ENCODE peak calls at places on chromosomes 6 and 20, in six cellular contexts. A is GM23338, T is SK-N-SH, W is breast epithelium, H is cardiac muscle cell, Z is heart left ventricle. S is an unnamed sample.

GRCh38 chr6:3749991-3750323 is 1.6 kb downstream of the PXDC1 start:
- DNase-seq in A (no peak), T (no peak), W (peak; percentile 72), H (no peak), Z (peak; percentile 58), S (peak; percentile 60)

GRCh38 chr6:161836643-161837448 is 563.0 kb upstream of the AGPAT4 start:
- DNase-seq in A (peak; percentile 46), T (no peak), W (no peak), H (peak; percentile 17), Z (no peak), S (no peak)

GRCh38 chr20:373171-373890 is 7.2 kb upstream of the TRIB3 start:
- DNase-seq in A (peak; percentile 46), T (peak; percentile 44), W (no peak), H (no peak), Z (peak; percentile 62), S (no peak)

GRCh38 chr20:52105045-52105572 is 86.5 kb downstream of the ZFP64 start:
- DNase-seq in A (peak; percentile 85), T (peak; percentile 48), W (no peak), H (peak; percentile 63), Z (no peak), S (peak; percentile 69)

GRCh38 chr6:44858998-44859397 is 469.1 kb upstream of the RUNX2 start:
- DNase-seq in A (peak; percentile 8), T (no peak), W (no peak), H (no peak), Z (no peak), S (no peak)

GRCh38 chr20:51594999-51595532 is 52.5 kb upstream of the NFATC2 start:
- DNase-seq in A (peak; percentile 93), T (peak; percentile 83), W (peak; percentile 92), H (peak; percentile 91), Z (peak; percentile 89), S (peak; percentile 87)

GRCh38 chr20:63224272-63225081 is 8.5 kb upstream of the YTHDF1 start:
- DNase-seq in A (no peak), T (peak; percentile 78), W (no peak), H (peak; percentile 35), Z (peak; percentile 80), S (peak; percentile 41)

GRCh38 chr6:41584668-41585205 is 38.6 kb downstream of the FOXP4 start:
- DNase-seq in A (peak; percentile 82), T (no peak), W (peak; percentile 71), H (peak; percentile 41), Z (no peak), S (peak; percentile 72)

GRCh38 chr6:166662690-166663089 is 35.6 kb upstream of the RPS6KA2 start:
- DNase-seq in A (no peak), T (no peak), W (no peak), H (no peak), Z (no peak), S (no peak)

GRCh38 chr6:137914530-137915193 is 47.6 kb downstream of the TNFAIP3 start:
- DNase-seq in A (no peak), T (no peak), W (no peak), H (no peak), Z (no peak), S (no peak)

GRCh38 chr6:168949876-168950499 is 303.7 kb downstream of the THBS2 start:
- DNase-seq in A (no peak), T (no peak), W (no peak), H (no peak), Z (no peak), S (no peak)

GRCh38 chr6:170186909-170187668 is 103.8 kb downstream of the DLL1 start:
- DNase-seq in A (no peak), T (no peak), W (peak; percentile 15), H (no peak), Z (no peak), S (no peak)

GRCh38 chr6:163543311-163543710 is 128.8 kb downstream of the QKI start:
- DNase-seq in A (peak; percentile 73), T (no peak), W (no peak), H (no peak), Z (no peak), S (no peak)

GRCh38 chr20:16595376-16595775 is 22.1 kb upstream of the KIF16B start:
- DNase-seq in A (no peak), T (no peak), W (no peak), H (no peak), Z (no peak), S (no peak)

GRCh38 chr20:63439866-63440265 is 32.6 kb downstream of the KCNQ2 start:
- DNase-seq in A (no peak), T (no peak), W (no peak), H (no peak), Z (no peak), S (no peak)

GRCh38 chr6:111812080-111813038 is 60.9 kb downstream of the FYN start:
- DNase-seq in A (no peak), T (no peak), W (no peak), H (no peak), Z (no peak), S (no peak)

GRCh38 chr6:138622967-138623366 is 123.7 kb upstream of the NHSL1 start:
- DNase-seq in A (no peak), T (no peak), W (no peak), H (no peak), Z (no peak), S (no peak)

GRCh38 chr6:134921980-134922313 is 28.0 kb downstream of the ALDH8A1 start:
- DNase-seq in A (no peak), T (no peak), W (no peak), H (no peak), Z (no peak), S (no peak)

GRCh38 chr20:32159766-32160221 is 47.7 kb downstream of the PLAGL2 start:
- DNase-seq in A (no peak), T (no peak), W (no peak), H (no peak), Z (no peak), S (no peak)

GRCh38 chr6:94733066-94733465 is 844.3 kb upstream of the MANEA start:
- DNase-seq in A (peak; percentile 50), T (no peak), W (no peak), H (no peak), Z (no peak), S (no peak)

GRCh38 chr6:130557481-130558112 is 191.8 kb downstream of the TMEM200A start:
- DNase-seq in A (no peak), T (no peak), W (no peak), H (no peak), Z (no peak), S (no peak)

GRCh38 chr6:157240059-157240959 is 83.0 kb downstream of the TMEM242 start:
- DNase-seq in A (no peak), T (no peak), W (no peak), H (no peak), Z (peak; percentile 63), S (no peak)

GRCh38 chr6:112480551-112480950 is 133.4 kb downstream of the RFPL4B start:
- DNase-seq in A (no peak), T (no peak), W (no peak), H (no peak), Z (no peak), S (no peak)

GRCh38 chr6:49570474-49571079 is 20.1 kb downstream of the C6orf141 start:
- DNase-seq in A (no peak), T (no peak), W (no peak), H (no peak), Z (no peak), S (no peak)

GRCh38 chr20:46348972-46349741 is 40.9 kb upstream of the CDH22 start:
- DNase-seq in A (peak; percentile 87), T (peak; percentile 90), W (no peak), H (peak; percentile 78), Z (peak; percentile 66), S (peak; percentile 84)

DNA sequence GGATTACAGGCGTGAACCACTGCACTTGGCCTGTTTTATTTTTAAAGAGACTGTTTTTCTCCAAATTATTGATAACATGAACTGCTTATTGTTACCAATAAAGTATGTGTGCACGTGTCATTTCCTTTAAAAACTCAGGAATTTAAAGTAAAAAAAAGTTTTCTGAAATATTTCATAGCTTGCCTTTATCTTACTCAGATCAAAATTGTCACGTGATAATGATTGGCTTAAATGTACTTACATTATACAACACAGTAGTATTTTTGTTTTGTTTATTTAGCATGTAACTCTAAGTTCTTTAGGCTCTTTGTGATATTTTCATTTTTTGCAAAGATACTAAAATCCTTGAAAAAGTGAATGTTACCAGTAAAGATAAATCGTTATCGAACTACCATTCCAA is 174.1 kb downstream of the ZFAND3 start:
- DNase-seq in A (no peak), T (no peak), W (no peak), H (no peak), Z (no peak), S (no peak)
- H3K27ac ChIP-seq in A (no peak overlapping the region), T (no peak overlapping the region), W (no peak overlapping the region), H (no peak overlapping the region), Z (no peak overlapping the region), S (no peak overlapping the region)

DNA sequence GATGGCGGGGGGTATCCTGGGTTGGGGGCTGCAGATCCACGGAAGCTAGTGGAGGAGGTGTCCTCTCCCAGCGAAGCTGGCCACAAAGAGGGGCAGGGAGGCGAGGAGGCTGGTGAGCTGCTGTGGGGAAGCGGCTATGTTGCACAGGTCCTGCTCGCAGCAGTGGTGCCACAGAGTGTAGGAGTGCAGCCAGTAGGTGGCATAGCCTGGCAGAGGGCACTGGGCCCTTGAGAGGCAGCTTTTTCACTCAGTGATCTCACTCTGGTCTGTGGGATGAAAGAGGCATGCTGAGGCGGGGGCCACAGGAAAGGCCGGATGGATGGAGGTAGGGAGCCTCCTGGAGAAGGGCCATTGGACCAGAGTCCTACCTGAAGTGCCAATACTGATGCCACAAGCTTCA is 2.9 kb upstream of the LY6G6D start:
- DNase-seq in A (no peak), T (no peak), W (peak; percentile 37), H (no peak), Z (peak; percentile 52), S (no peak)
- TF ChIP-seq CTCF in A (peak; percentile 18), T (peak; percentile 25), W (no peak), H (no peak), Z (peak; percentile 23), S (no peak)

DNA sequence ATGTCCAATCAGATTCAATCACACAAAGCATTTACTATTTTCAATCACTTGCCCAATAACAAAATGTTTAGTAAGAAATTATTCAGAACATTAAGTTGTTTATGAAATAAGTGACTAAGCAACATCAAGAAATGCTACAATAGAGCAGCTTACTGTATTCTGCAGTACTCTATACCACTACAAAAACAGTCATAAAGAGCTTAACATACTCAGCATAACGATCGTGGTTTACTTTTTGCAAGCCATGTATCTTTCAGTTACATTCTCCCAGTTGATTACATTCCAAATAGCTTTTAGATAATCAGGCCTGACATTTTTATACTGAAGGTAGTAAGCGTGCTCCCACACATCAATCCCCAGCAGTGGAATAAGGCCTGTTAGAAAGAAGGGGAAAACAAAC is 10.8 kb downstream of the SOD2 start:
- DNase-seq in A (no peak), T (no peak), W (no peak), H (no peak), Z (no peak), S (no peak)
- H3K27ac ChIP-seq in A (no peak overlapping the region), T (no peak overlapping the region), W (no peak overlapping the region), H (no peak overlapping the region), Z (no peak overlapping the region), S (no peak overlapping the region)

GRCh38 chr6:80143312-80143960 is 37.0 kb downstream of the BCKDHB start:
- DNase-seq in A (no peak), T (peak; percentile 3), W (peak; percentile 45), H (no peak), Z (peak; percentile 69), S (peak; percentile 62)
- TF ChIP-seq CTCF in A (no peak), T (peak; percentile 11), W (no peak), H (no peak), Z (no peak), S (no peak)